ENCODE peak calls at places on chromosomes 6 and 20, in six cellular contexts. C is HCT116, X is NT2/D1, T is GM12878, V is H1, M is HepG2. I is an unnamed sample.

GRCh38 chr6:87747646-87748045 is 45.6 kb upstream of the AKIRIN2 start:
- DNase-seq in X (no peak), T (no peak), C (no peak), M (no peak), V (no peak), I (no peak)

GRCh38 chr6:112235956-112236355 is 18.4 kb downstream of the LAMA4 start:
- DNase-seq in T (no peak), C (no peak), V (no peak), M (no peak), X (no peak), I (no peak)

GRCh38 chr6:117545161-117545595 is 57.1 kb downstream of the GOPC start:
- DNase-seq in M (peak; percentile 85), V (no peak), X (no peak), T (no peak), C (no peak), I (no peak)

GRCh38 chr6:88499845-88500699 is 333.9 kb upstream of the CNR1 start:
- DNase-seq in M (no peak), C (no peak), T (peak; percentile 41), V (no peak), X (no peak), I (no peak)

GRCh38 chr6:169564453-169565240 is 137.2 kb downstream of the WDR27 start:
- DNase-seq in V (no peak), T (no peak), M (no peak), X (no peak), C (no peak), I (no peak)

GRCh38 chr6:158785036-158785435 is 34.1 kb downstream of the EZR start:
- DNase-seq in M (no peak), C (no peak), X (no peak), V (no peak), T (no peak), I (no peak)

GRCh38 chr6:83429857-83430605 is 820 bp downstream of the ME1 start:
- DNase-seq in C (peak; percentile 46), M (no peak), T (no peak), X (no peak), V (no peak), I (peak; percentile 58)

GRCh38 chr6:44416103-44416502 is 28.6 kb downstream of the CDC5L start:
- DNase-seq in M (peak; percentile 33), V (no peak), C (no peak), T (no peak), X (no peak), I (peak; percentile 25)

GRCh38 chr20:31839782-31840487 is 5.5 kb downstream of the FOXS1 start:
- DNase-seq in T (no peak), C (no peak), X (no peak), V (no peak), M (no peak), I (no peak)

GRCh38 chr6:168160506-168161370 is 81.7 kb upstream of the FRMD1 start:
- DNase-seq in M (no peak), X (no peak), V (no peak), C (no peak), T (no peak), I (no peak)

GRCh38 chr6:89351632-89352328 is 742 bp downstream of the UBE2J1 start:
- DNase-seq in V (no peak), X (no peak), C (no peak), M (no peak), T (no peak), I (no peak)

GRCh38 chr6:72324591-72324990 is 297.3 kb upstream of the KCNQ5 start:
- DNase-seq in M (no peak), C (no peak), V (no peak), T (no peak), X (no peak), I (no peak)

GRCh38 chr20:18986895-18987580 is 173.5 kb downstream of the SCP2D1 start:
- DNase-seq in C (no peak), V (no peak), T (no peak), M (no peak), X (no peak), I (no peak)
- TF ChIP-seq ZNF274 in C (no peak), V (no peak), T (no peak), M (no peak), X (no peak), I (no peak)

DNA sequence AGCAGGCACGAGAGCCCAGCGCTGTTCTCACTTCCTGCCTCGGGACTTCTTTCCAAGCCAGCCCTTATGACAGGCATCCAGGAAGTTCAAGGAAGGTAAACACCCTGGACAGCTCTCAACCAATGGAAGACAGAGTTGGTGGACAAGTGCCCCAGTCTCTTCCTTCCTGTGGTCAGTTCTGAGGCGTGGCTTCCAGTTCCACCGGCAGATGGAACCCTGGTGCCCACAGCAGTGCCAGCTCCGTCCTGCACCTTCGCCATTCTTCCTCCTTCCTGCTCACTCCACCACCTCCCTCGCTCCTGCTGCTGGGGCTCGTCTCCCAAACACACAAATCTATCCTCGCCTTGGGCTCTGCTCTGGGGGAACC is 162.8 kb downstream of the GRM4 start:
- DNase-seq in X (no peak), M (peak; percentile 61), T (no peak), C (peak; percentile 79), V (no peak), I (peak; percentile 21)
- TF ChIP-seq ZNF274 in X (no peak), M (no peak), T (no peak), C (no peak), V (no peak), I (no peak)

GRCh38 chr6:155641603-155642002 is 186.0 kb upstream of the NOX3 start:
- DNase-seq in C (no peak), V (no peak), M (no peak), T (no peak), X (no peak), I (no peak)

GRCh38 chr6:155635416-155635815 is 179.8 kb upstream of the NOX3 start:
- DNase-seq in C (no peak), V (no peak), M (no peak), X (no peak), T (no peak), I (no peak)

DNA sequence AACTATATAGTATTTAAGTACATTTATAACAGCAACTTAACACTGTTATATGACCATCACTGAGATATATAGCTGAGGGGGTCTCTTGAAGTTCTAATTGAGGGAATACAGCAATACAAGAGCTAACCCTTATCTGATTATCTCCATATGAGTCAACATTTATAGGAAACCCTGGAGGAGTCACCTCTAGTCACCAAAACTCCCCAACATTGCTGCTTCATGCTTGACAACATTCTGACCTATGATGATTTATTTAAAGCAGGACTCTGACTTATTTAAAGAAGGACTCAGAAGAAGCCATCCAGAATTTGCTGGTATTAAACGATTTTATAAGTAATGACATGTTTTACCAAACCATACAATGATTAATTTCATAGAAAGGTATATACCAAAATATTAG is 182.6 kb upstream of the NOX3 start:
- DNase-seq in X (no peak), T (no peak), C (no peak), V (no peak), M (no peak), I (no peak)
- TF ChIP-seq ZNF274 in X (no peak), T (no peak), C (no peak), V (no peak), M (no peak), I (no peak)

GRCh38 chr6:157267109-157267611 is 56.2 kb downstream of the TMEM242 start:
- DNase-seq in V (no peak), M (no peak), C (no peak), T (no peak), X (no peak), I (no peak)
- TF ChIP-seq ZNF274 in V (no peak), M (no peak), C (no peak), T (no peak), X (no peak), I (no peak)

GRCh38 chr20:14116037-14116436 is 120.7 kb downstream of the MACROD2 start:
- DNase-seq in T (no peak), X (no peak), V (no peak), C (no peak), M (no peak), I (no peak)
- TF ChIP-seq ZNF274 in T (no peak), X (no peak), V (no peak), C (no peak), M (no peak), I (no peak)

DNA sequence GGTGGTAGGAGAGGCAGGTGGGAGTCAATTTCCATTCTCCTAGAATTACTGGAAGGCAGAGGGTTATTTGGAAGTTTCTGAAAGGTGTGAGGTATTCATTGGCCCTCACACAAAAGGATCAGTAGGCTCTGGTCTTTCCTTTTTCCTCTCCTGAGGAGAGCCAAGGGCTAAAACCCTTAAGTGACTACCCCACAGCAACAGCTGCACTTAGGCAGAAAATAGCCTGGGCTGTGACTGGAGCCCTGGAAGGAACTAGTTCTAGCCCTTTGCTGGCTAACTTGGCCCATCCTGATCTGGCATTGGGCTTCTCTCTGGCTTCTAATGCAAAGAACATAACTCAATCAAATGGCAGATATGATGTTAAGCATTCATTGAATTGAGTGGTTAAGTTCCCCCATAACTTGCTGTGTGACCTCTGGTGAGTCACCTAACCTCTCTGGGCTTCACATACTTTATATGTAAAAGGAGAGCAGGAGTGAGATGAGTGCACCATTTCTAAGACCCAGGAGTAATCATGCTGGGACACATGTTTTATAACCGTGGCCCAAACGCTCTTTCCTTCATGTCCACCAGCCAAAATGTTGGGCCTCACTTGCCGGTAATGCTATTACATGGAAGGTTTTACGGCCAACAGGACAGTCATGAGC is 40.1 kb upstream of the CCDC167 start:
- DNase-seq in X (no peak), M (no peak), C (no peak), V (no peak), T (no peak), I (no peak)
- TF ChIP-seq ZNF274 in X (no peak), M (no peak), C (no peak), V (no peak), T (no peak), I (no peak)

DNA sequence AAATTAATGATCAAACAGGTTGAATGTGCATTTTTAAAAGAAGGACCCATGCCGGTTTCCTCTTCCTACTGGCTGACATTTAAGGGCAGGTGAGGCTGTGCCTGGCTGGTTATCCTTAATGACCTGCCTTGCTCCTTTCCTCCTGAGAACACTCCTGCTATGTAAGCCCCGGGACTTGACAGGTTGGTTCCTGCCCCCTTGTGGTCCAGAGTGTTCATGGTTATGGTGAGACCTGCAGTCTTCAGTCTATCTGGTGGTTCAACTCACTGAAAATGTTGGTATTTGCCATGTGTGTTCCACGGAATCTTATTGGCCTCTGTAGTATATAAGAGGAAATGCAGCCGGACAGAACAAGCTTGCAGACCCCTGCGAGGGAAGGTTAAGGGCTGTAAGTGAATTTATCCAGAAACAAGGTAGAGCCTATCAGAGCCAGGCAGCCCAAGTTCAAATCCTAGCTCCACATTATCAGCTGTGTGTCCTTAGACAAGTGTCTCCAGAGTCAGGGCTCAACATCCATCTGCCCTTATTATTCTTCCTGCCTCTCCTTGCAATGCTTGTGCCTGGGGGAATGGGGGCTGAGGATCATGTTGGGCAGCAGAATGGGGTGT is 5.2 kb upstream of the BPIFA3 start:
- DNase-seq in X (peak; percentile 68), V (peak; percentile 39), T (no peak), M (peak; percentile 78), C (peak; percentile 61), I (peak; percentile 68)
- TF ChIP-seq ZNF274 in X (no peak), V (no peak), T (no peak), M (no peak), C (no peak), I (no peak)

DNA sequence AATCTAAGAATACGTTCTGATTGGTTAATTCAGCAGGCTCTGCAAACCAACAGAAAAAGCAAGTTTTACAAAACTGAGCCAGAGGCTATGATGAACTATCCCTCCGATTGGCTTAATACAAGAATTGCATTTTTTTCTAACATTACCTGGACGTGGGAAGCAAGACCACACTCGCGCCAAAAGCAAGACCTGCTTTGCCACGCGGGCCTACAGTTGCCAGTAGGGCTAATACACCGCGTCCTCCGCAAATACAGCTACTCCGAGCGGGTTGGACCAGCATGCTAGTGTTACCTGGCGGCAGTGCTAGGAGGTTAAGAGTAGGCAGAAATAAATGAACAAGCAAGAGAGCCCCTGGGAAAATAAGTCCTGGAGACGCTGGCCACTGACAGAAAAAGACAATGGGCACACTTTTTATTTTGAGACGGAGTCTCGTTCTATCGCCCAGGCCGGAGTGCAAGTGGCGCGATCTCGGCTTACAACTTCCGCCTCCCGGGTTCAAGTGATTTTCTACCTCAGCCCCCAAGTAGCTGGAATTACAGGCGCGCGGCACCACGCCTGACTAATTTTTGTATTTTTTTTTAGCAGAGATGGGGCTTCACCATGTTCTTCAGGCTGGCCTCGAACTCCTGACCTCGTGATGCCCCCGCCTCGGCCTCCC is 131.9 kb upstream of the BTN3A2 start:
- DNase-seq in C (no peak), T (peak; percentile 55), V (no peak), X (no peak), M (no peak), I (peak; percentile 16)
- TF ChIP-seq ZNF274 in C (no peak), T (no peak), V (no peak), X (no peak), M (no peak), I (no peak)